ENCODE peak calls at places on chromosomes 4 and X, in seven cellular contexts. O, K, X, M, B, N and W are unnamed samples.

GRCh38 chr4:99404595-99405287 is 30.4 kb downstream of the ADH7 start:
- DNase-seq in N (no peak), O (peak; percentile 96), X (peak; percentile 75), B (no peak), M (no peak), K (no peak), W (peak; percentile 58)

GRCh38 chrX:7514871-7515599 is 327.9 kb upstream of the VCX start:
- DNase-seq in K (no peak), N (no peak), M (no peak), X (no peak), B (no peak), O (no peak), W (no peak)

GRCh38 chrX:76127341-76127740 is 45.5 kb upstream of the PBDC1 start:
- DNase-seq in N (no peak), K (no peak), O (no peak), M (no peak), B (no peak), X (no peak), W (no peak)

GRCh38 chr4:179076865-179077264 is 1634.6 kb upstream of the AGA start:
- DNase-seq in N (no peak), M (no peak), O (no peak), B (no peak), X (no peak), K (no peak), W (no peak)

GRCh38 chrX:1443496-1444075 is 9.1 kb downstream of the ASMTL start:
- DNase-seq in O (no peak), B (no peak), X (no peak), K (no peak), N (peak; percentile 9), M (no peak), W (no peak)

GRCh38 chr4:11720292-11720691 is 291.6 kb upstream of the HS3ST1 start:
- DNase-seq in X (peak; percentile 81), N (no peak), K (no peak), O (peak; percentile 45), M (no peak), B (no peak), W (peak; percentile 57)

GRCh38 chr4:156237192-156237591 is 283.5 kb upstream of the CTSO start:
- DNase-seq in X (no peak), M (no peak), B (no peak), O (no peak), K (no peak), N (no peak), W (no peak)

GRCh38 chr4:96739101-96739500 is 899.2 kb downstream of the PDHA2 start:
- DNase-seq in O (peak; percentile 62), M (no peak), K (no peak), X (no peak), B (no peak), N (no peak), W (no peak)

GRCh38 chrX:114582698-114583395 is 1.0 kb upstream of the HTR2C start:
- DNase-seq in O (no peak), K (no peak), X (no peak), B (no peak), N (no peak), M (no peak), W (no peak)

GRCh38 chr4:123813901-123814300 is 417.3 kb downstream of the SPRY1 start:
- DNase-seq in O (no peak), N (no peak), B (no peak), K (no peak), X (no peak), M (no peak), W (no peak)

GRCh38 chr4:22607382-22607781 is 85.4 kb upstream of the GBA3 start:
- DNase-seq in K (peak; percentile 27), B (no peak), O (peak; percentile 41), N (peak; percentile 38), M (peak; percentile 46), X (peak; percentile 30), W (peak; percentile 28)

GRCh38 chr4:4875147-4875546 is 15.7 kb downstream of the MSX1 start:
- DNase-seq in O (no peak), X (no peak), N (no peak), B (no peak), M (no peak), K (no peak), W (no peak)

GRCh38 chr4:124139044-124139443 is 573.5 kb downstream of the ANKRD50 start:
- DNase-seq in K (no peak), B (no peak), X (no peak), O (no peak), N (no peak), M (no peak), W (no peak)

GRCh38 chr4:75229783-75230570 is 284.2 kb downstream of the RCHY1 start:
- DNase-seq in M (no peak), O (no peak), X (no peak), K (no peak), N (no peak), B (no peak), W (peak; percentile 87)

GRCh38 chr4:40221744-40222143 is 24.9 kb downstream of the RHOH start:
- DNase-seq in M (no peak), O (no peak), X (no peak), N (no peak), K (no peak), B (no peak), W (no peak)

GRCh38 chr4:120561648-120562047 is 360.9 kb downstream of the PRDM5 start:
- DNase-seq in X (no peak), M (no peak), N (no peak), O (no peak), B (no peak), K (no peak), W (no peak)
- H3K36me3 ChIP-seq in X (no peaks in the 10 kb centered on the region), M (no peaks in the 10 kb centered on the region), N (no peaks in the 10 kb centered on the region), O (no peaks in the 10 kb centered on the region), B (no peaks in the 10 kb centered on the region), K (no peaks in the 10 kb centered on the region), W (no peaks in the 10 kb centered on the region)

GRCh38 chr4:17636696-17637351 is 22.4 kb downstream of the MED28 start:
- DNase-seq in O (peak; percentile 54), M (peak; percentile 74), B (peak; percentile 21), K (peak; percentile 80), X (peak; percentile 90), N (peak; percentile 84), W (peak; percentile 72)
- H3K36me3 ChIP-seq in O (peaks cover 4% of the 10 kb centered on the region), M (peaks cover 15% of the 10 kb centered on the region), B (peaks cover 18% of the 10 kb centered on the region), K (peaks cover 40% of the 10 kb centered on the region), X (peaks cover 39% of the 10 kb centered on the region), N (no peaks in the 10 kb centered on the region), W (peaks cover 32% of the 10 kb centered on the region)

DNA sequence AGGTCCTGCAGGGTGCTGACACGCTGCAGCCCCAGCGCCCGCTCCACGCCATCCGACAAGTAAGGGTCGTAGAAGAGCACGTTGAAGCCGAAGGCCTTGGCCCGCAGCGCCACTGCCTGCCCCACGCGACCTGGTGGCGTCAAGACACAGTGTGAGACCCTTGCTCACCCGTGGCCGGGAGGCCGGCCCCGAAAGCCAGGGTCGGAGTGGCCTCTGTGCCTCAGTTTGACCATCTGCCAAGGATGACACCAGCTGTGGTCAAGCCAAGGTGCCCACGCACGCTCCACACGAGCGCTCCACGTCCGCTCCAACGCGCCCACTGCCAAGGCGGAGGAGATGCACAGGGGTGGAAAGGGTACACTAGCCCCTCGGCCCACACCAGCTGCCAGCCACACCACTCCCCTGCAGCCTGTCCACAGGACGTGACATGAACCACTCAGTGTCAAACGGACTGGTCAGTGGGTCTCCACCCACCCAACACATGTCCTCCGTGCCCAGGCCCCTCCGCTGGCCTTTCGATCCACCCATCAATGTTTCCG is 32.8 kb downstream of the CTBP1 start:
- DNase-seq in N (no peak), X (no peak), K (no peak), B (no peak), M (no peak), O (no peak), W (no peak)
- H3K36me3 ChIP-seq in N (no peaks in the 10 kb centered on the region), X (peaks cover 61% of the 10 kb centered on the region), K (peaks cover 96% of the 10 kb centered on the region), B (peaks cover 54% of the 10 kb centered on the region), M (no peaks in the 10 kb centered on the region), O (peaks cover 39% of the 10 kb centered on the region), W (peaks cover 71% of the 10 kb centered on the region)

DNA sequence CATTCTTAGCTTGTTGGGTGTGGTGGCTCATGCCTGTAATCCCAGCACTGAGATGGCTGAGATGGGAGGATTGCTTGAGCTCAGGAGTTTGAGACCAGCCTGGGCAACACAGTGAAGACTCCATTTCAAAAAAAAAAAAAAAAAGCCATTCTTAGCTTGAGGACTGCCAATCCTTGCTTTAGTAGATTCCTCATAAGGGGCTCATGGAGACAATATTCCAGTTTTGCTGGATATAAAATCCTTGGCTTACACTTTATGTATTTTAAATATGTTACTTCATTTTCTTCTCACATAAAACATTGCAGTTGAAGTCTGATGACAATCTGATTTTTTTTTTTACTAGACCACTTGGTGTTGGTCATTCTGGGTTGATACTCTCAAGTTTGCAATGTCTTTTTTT is 23.5 kb downstream of the NOCT start:
- DNase-seq in X (no peak), K (no peak), N (no peak), B (no peak), O (no peak), M (no peak), W (no peak)
- H3K36me3 ChIP-seq in X (peaks cover 13% of the 10 kb centered on the region), K (peaks cover 15% of the 10 kb centered on the region), N (no peaks in the 10 kb centered on the region), B (peaks cover 12% of the 10 kb centered on the region), O (peaks cover 2% of the 10 kb centered on the region), M (peaks cover 5% of the 10 kb centered on the region), W (peaks cover 16% of the 10 kb centered on the region)

GRCh38 chr4:2721586-2721985 is 34.5 kb downstream of the TNIP2 start:
- DNase-seq in O (no peak), N (peak; percentile 13), M (no peak), B (no peak), X (no peak), K (no peak), W (no peak)
- H3K36me3 ChIP-seq in O (peaks cover 7% of the 10 kb centered on the region), N (no peaks in the 10 kb centered on the region), M (no peaks in the 10 kb centered on the region), B (peaks cover 34% of the 10 kb centered on the region), X (peaks cover 46% of the 10 kb centered on the region), K (peaks cover 85% of the 10 kb centered on the region), W (peaks cover 62% of the 10 kb centered on the region)